ENCODE peak calls at places on chromosomes 4 and X, in seven cellular contexts. K, Y, V, R, I, H and N are unnamed samples.

GRCh38 chr4:82754546-82755165 is 43.9 kb downstream of the SCD5 start:
- DNase-seq in I (no peak), R (no peak), K (no peak), Y (no peak), H (no peak), V (no peak), N (no peak)

GRCh38 chr4:1053080-1053661 is 41.7 kb downstream of the FGFRL1 start:
- DNase-seq in I (no peak), H (no peak), V (no peak), R (no peak), Y (peak), K (peak), N (no peak)

GRCh38 chr4:39713691-39714090 is 15.8 kb downstream of the UBE2K start:
- DNase-seq in K (no peak), H (no peak), I (no peak), Y (peak), R (no peak), V (no peak), N (peak)

GRCh38 chrX:110394653-110395052 is 36.0 kb downstream of the RTL9 start:
- DNase-seq in H (peak), R (no peak), K (peak), I (no peak), V (no peak), Y (peak), N (no peak)

GRCh38 chr4:96035727-96036126 is 195.8 kb downstream of the PDHA2 start:
- DNase-seq in Y (peak), V (no peak), K (peak), H (no peak), I (no peak), R (no peak), N (peak)

GRCh38 chrX:47878198-47878597 is 41.5 kb downstream of the ZNF81 start:
- DNase-seq in I (no peak), K (no peak), H (no peak), Y (no peak), R (no peak), V (no peak), N (no peak)

GRCh38 chr4:155582971-155583437 is 83.6 kb upstream of the GUCY1A1 start:
- DNase-seq in I (no peak), K (peak), Y (peak), V (no peak), R (no peak), H (peak), N (no peak)

GRCh38 chr4:157576671-157577070 is 356.1 kb downstream of the GRIA2 start:
- DNase-seq in H (no peak), V (no peak), I (no peak), R (no peak), K (no peak), Y (no peak), N (no peak)

GRCh38 chrX:110418857-110419249 is 60.2 kb downstream of the RTL9 start:
- DNase-seq in I (no peak), V (no peak), K (peak), H (peak), R (no peak), Y (peak), N (no peak)

GRCh38 chr4:123419885-123420743 is 23.5 kb downstream of the SPRY1 start:
- DNase-seq in Y (no peak), H (no peak), V (no peak), R (no peak), K (no peak), I (no peak), N (no peak)

GRCh38 chrX:8914636-8915035 is 113.5 kb upstream of the FAM9A start:
- DNase-seq in I (no peak), H (no peak), R (no peak), V (no peak), Y (no peak), K (no peak), N (no peak)

GRCh38 chrX:15674514-15674898 is 9.9 kb upstream of the CLTRN start:
- DNase-seq in R (no peak), Y (peak), V (peak), H (peak), K (peak), I (peak), N (peak)

GRCh38 chrX:105228602-105229001 is 8.1 kb upstream of the TEX13A start:
- DNase-seq in I (no peak), Y (peak), K (no peak), H (no peak), R (no peak), V (no peak), N (no peak)
- TF ChIP-seq CTCF in I (no peak), Y (no peak), K (no peak), H (no peak), R (no peak), V (no peak), N (no peak)

GRCh38 chr4:19304028-19304427 is 947.7 kb upstream of the SLIT2 start:
- DNase-seq in Y (peak), R (no peak), H (no peak), I (no peak), V (no peak), K (peak), N (no peak)

DNA sequence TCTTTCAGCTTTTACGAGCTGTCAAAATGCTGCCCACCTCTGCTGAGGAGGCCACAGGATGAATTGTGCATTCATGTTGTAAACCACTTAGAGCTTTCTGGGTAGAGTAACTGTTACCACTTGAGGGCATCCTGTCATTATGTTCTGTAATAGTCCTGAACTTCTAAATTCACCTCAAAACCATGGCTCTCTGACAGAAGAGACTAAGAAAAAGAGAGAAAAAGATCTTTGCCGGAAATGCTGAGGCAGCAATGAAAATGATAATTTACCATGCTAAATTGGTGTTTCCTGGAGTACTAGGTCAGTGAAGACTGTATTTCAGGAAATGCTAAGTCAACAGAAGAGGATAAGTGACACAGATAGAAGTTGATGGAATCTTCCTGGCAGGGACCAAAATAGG is 942.3 kb upstream of the SLIT2 start:
- DNase-seq in K (peak), R (no peak), V (no peak), Y (peak), I (no peak), H (peak), N (no peak)
- H3K4me3 ChIP-seq in K (no peak), R (no peak), V (no peak), Y (no peak), I (no peak), H (no peak), N (no peak)

GRCh38 chr4:186778134-186778533 is 54.5 kb upstream of the FAT1 start:
- DNase-seq in H (no peak), I (no peak), Y (no peak), R (no peak), V (no peak), K (no peak), N (no peak)

GRCh38 chr4:186781032-186781917 is 57.6 kb upstream of the FAT1 start:
- DNase-seq in Y (peak), V (no peak), K (peak), I (no peak), R (no peak), H (no peak), N (no peak)

GRCh38 chr4:186787536-186787935 is 63.9 kb upstream of the FAT1 start:
- DNase-seq in R (no peak), I (no peak), H (no peak), Y (no peak), V (no peak), K (no peak), N (no peak)

GRCh38 chr4:186780291-186781031 is 56.8 kb upstream of the FAT1 start:
- DNase-seq in V (no peak), I (no peak), H (no peak), K (peak), R (no peak), Y (no peak), N (no peak)

DNA sequence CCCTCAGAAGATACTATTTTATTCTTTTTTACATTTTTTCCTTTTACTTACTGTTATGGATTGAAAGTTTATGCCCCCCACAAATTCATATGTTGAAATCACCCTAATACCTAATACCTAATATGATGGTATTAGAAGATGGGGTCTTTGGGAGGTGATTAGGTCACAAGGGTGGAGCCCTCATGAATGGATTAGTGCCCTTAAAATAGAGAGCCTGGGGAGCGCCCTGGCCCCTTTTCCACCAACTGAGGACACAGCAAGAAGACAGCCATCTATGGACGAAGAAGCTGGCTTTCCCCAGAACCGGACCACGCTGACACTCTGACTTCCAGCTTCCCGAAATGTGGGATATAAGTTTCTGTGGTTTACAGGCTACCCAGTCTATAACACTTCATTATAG is 58.6 kb upstream of the FAT1 start:
- DNase-seq in V (no peak), Y (no peak), H (no peak), R (no peak), I (no peak), K (no peak), N (no peak)
- TF ChIP-seq CTCF in V (no peak), Y (no peak), H (no peak), R (no peak), I (no peak), K (no peak), N (no peak)

GRCh38 chr4:112225157-112225556 is 6.4 kb upstream of the AP1AR start:
- DNase-seq in H (no peak), K (no peak), I (no peak), Y (no peak), V (no peak), R (no peak), N (no peak)
- H3K4me3 ChIP-seq in H (no peak), K (no peak), I (no peak), Y (no peak), V (no peak), R (no peak), N (no peak)

GRCh38 chrX:102604327-102604726 is 5.0 kb downstream of the ARMCX5 start:
- DNase-seq in I (no peak), R (no peak), H (no peak), K (no peak), Y (no peak), V (no peak), N (no peak)

GRCh38 chrX:102599084-102599949 is at the start of gene ARMCX5:
- DNase-seq in R (peak), K (peak), V (peak), I (peak), H (peak), Y (peak), N (peak)

GRCh38 chrX:102599950-102600579 is 750 bp downstream of the ARMCX5 start:
- DNase-seq in R (no peak), V (no peak), Y (peak), I (no peak), H (no peak), K (peak), N (no peak)
- TF ChIP-seq CTCF in R (no peak), V (no peak), Y (no peak), I (no peak), H (no peak), K (no peak), N (no peak)

GRCh38 chrX:136196691-136197155 is 49.4 kb downstream of the FHL1 start:
- DNase-seq in H (no peak), I (no peak), V (no peak), K (peak), R (no peak), Y (no peak), N (no peak)
- H3K4me3 ChIP-seq in H (no peak), I (no peak), V (no peak), K (no peak), R (no peak), Y (no peak), N (no peak)